ENCODE peak calls at places on chromosomes 12 and 14, in seven cellular contexts. One of them, this sample, is unnamed.
A peak's percentile ranks its signal among the peaks of the same experiment; 100 is the strongest.

GRCh38 chr14:103206023-103206481 is 82.8 kb downstream of the TNFAIP2 start:
- DNase-seq in GM06990: no peak
- DNase-seq in hepatocyte: no peak
- DNase-seq in left cardiac atrium: no peak
- DNase-seq in ecto neural progenitor cell: no peak
- DNase-seq in RPMI8226: no peak
- DNase-seq in adrenal gland: peak; percentile 26
- DNase-seq in this sample: no peak

GRCh38 chr12:87441511-87441910 is 587.7 kb downstream of the C12orf50 start:
- DNase-seq in GM06990: no peak
- DNase-seq in hepatocyte: no peak
- DNase-seq in left cardiac atrium: no peak
- DNase-seq in ecto neural progenitor cell: no peak
- DNase-seq in RPMI8226: no peak
- DNase-seq in adrenal gland: no peak
- DNase-seq in this sample: peak; percentile 5

GRCh38 chr14:102711207-102711606 is 66.0 kb upstream of the TRAF3 start:
- DNase-seq in GM06990: no peak
- DNase-seq in hepatocyte: no peak
- DNase-seq in left cardiac atrium: no peak
- DNase-seq in ecto neural progenitor cell: no peak
- DNase-seq in RPMI8226: no peak
- DNase-seq in adrenal gland: no peak
- DNase-seq in this sample: no peak

GRCh38 chr14:63473194-63473788 is 69.9 kb downstream of the PPP2R5E start:
- DNase-seq in GM06990: no peak
- DNase-seq in hepatocyte: no peak
- DNase-seq in left cardiac atrium: no peak
- DNase-seq in ecto neural progenitor cell: no peak
- DNase-seq in RPMI8226: no peak
- DNase-seq in adrenal gland: no peak
- DNase-seq in this sample: no peak

GRCh38 chr14:39175445-39176262 is 600 bp downstream of the PNN start:
- DNase-seq in GM06990: peak; percentile 80
- DNase-seq in hepatocyte: peak; percentile 58
- DNase-seq in left cardiac atrium: no peak
- DNase-seq in ecto neural progenitor cell: no peak
- DNase-seq in RPMI8226: peak; percentile 31
- DNase-seq in adrenal gland: no peak
- DNase-seq in this sample: peak; percentile 39

GRCh38 chr14:28635387-28635786 is 131.2 kb upstream of the FOXG1 start:
- DNase-seq in GM06990: peak; percentile 2
- DNase-seq in hepatocyte: peak; percentile 57
- DNase-seq in left cardiac atrium: no peak
- DNase-seq in ecto neural progenitor cell: no peak
- DNase-seq in RPMI8226: peak; percentile 23
- DNase-seq in adrenal gland: no peak
- DNase-seq in this sample: peak; percentile 81

GRCh38 chr14:104446611-104447010 is 133.0 kb upstream of the C14orf180 start:
- DNase-seq in GM06990: no peak
- DNase-seq in hepatocyte: no peak
- DNase-seq in left cardiac atrium: no peak
- DNase-seq in ecto neural progenitor cell: no peak
- DNase-seq in RPMI8226: no peak
- DNase-seq in adrenal gland: no peak
- DNase-seq in this sample: no peak

GRCh38 chr14:90483551-90483950 is 86.7 kb downstream of the CALM1 start:
- DNase-seq in GM06990: no peak
- DNase-seq in hepatocyte: no peak
- DNase-seq in left cardiac atrium: no peak
- DNase-seq in ecto neural progenitor cell: no peak
- DNase-seq in RPMI8226: peak; percentile 74
- DNase-seq in adrenal gland: no peak
- DNase-seq in this sample: no peak

GRCh38 chr14:32559048-32559447 is 229.9 kb downstream of the AKAP6 start:
- DNase-seq in GM06990: no peak
- DNase-seq in hepatocyte: no peak
- DNase-seq in left cardiac atrium: no peak
- DNase-seq in ecto neural progenitor cell: no peak
- DNase-seq in RPMI8226: no peak
- DNase-seq in adrenal gland: no peak
- DNase-seq in this sample: peak; percentile 2

GRCh38 chr14:68834816-68835215 is 41.9 kb upstream of the ZFP36L1 start:
- DNase-seq in GM06990: no peak
- DNase-seq in hepatocyte: no peak
- DNase-seq in left cardiac atrium: no peak
- DNase-seq in ecto neural progenitor cell: no peak
- DNase-seq in RPMI8226: no peak
- DNase-seq in adrenal gland: no peak
- DNase-seq in this sample: no peak

GRCh38 chr12:67541625-67541991 is 106.9 kb upstream of the DYRK2 start:
- DNase-seq in GM06990: no peak
- DNase-seq in hepatocyte: no peak
- DNase-seq in left cardiac atrium: no peak
- DNase-seq in ecto neural progenitor cell: no peak
- DNase-seq in RPMI8226: peak; percentile 96
- DNase-seq in adrenal gland: no peak
- DNase-seq in this sample: no peak

GRCh38 chr14:85416771-85417170 is 113.2 kb upstream of the FLRT2 start:
- DNase-seq in GM06990: no peak
- DNase-seq in hepatocyte: peak; percentile 11
- DNase-seq in left cardiac atrium: no peak
- DNase-seq in ecto neural progenitor cell: no peak
- DNase-seq in RPMI8226: no peak
- DNase-seq in adrenal gland: no peak
- DNase-seq in this sample: peak; percentile 87

GRCh38 chr12:88529531-88530488 is 50.5 kb downstream of the KITLG start:
- DNase-seq in GM06990: no peak
- DNase-seq in hepatocyte: no peak
- DNase-seq in left cardiac atrium: peak; percentile 20
- DNase-seq in ecto neural progenitor cell: no peak
- DNase-seq in RPMI8226: no peak
- DNase-seq in adrenal gland: no peak
- DNase-seq in this sample: no peak

GRCh38 chr12:115343601-115344000 is 659.6 kb upstream of the TBX3 start:
- DNase-seq in GM06990: no peak
- DNase-seq in hepatocyte: no peak
- DNase-seq in left cardiac atrium: no peak
- DNase-seq in ecto neural progenitor cell: no peak
- DNase-seq in RPMI8226: no peak
- DNase-seq in adrenal gland: no peak
- DNase-seq in this sample: no peak

GRCh38 chr12:98425859-98426258 is 89.5 kb upstream of the TMPO start:
- DNase-seq in GM06990: no peak
- DNase-seq in hepatocyte: no peak
- DNase-seq in left cardiac atrium: no peak
- DNase-seq in ecto neural progenitor cell: no peak
- DNase-seq in RPMI8226: no peak
- DNase-seq in adrenal gland: no peak
- DNase-seq in this sample: no peak

GRCh38 chr14:57182760-57183503 is 85.8 kb downstream of the EXOC5 start:
- DNase-seq in GM06990: no peak
- DNase-seq in hepatocyte: peak; percentile 18
- DNase-seq in left cardiac atrium: no peak
- DNase-seq in ecto neural progenitor cell: peak; percentile 58
- DNase-seq in RPMI8226: peak; percentile 19
- DNase-seq in adrenal gland: no peak
- DNase-seq in this sample: peak; percentile 39

GRCh38 chr14:30443368-30444007 is 115.5 kb upstream of the G2E3 start:
- DNase-seq in GM06990: no peak
- DNase-seq in hepatocyte: peak; percentile 58
- DNase-seq in left cardiac atrium: no peak
- DNase-seq in ecto neural progenitor cell: no peak
- DNase-seq in RPMI8226: peak; percentile 22
- DNase-seq in adrenal gland: no peak
- DNase-seq in this sample: peak; percentile 76

GRCh38 chr12:59155448-59155847 is 235.1 kb upstream of the LRIG3 start:
- DNase-seq in GM06990: no peak
- DNase-seq in hepatocyte: no peak
- DNase-seq in left cardiac atrium: no peak
- DNase-seq in ecto neural progenitor cell: no peak
- DNase-seq in RPMI8226: no peak
- DNase-seq in adrenal gland: no peak
- DNase-seq in this sample: no peak

GRCh38 chr12:120571299-120571698 is 9.9 kb downstream of the POP5 start:
- DNase-seq in GM06990: no peak
- DNase-seq in hepatocyte: peak; percentile 54
- DNase-seq in left cardiac atrium: no peak
- DNase-seq in ecto neural progenitor cell: no peak
- DNase-seq in RPMI8226: no peak
- DNase-seq in adrenal gland: no peak
- DNase-seq in this sample: peak; percentile 33

GRCh38 chr12:69834566-69834965 is 9.5 kb downstream of the MYRFL start:
- DNase-seq in GM06990: no peak
- DNase-seq in hepatocyte: no peak
- DNase-seq in left cardiac atrium: no peak
- DNase-seq in ecto neural progenitor cell: no peak
- DNase-seq in RPMI8226: no peak
- DNase-seq in adrenal gland: no peak
- DNase-seq in this sample: no peak

GRCh38 chr14:104361101-104361591 is 218.4 kb upstream of the C14orf180 start:
- DNase-seq in GM06990: no peak
- DNase-seq in hepatocyte: no peak
- DNase-seq in left cardiac atrium: no peak
- DNase-seq in ecto neural progenitor cell: no peak
- DNase-seq in RPMI8226: no peak
- DNase-seq in adrenal gland: no peak
- DNase-seq in this sample: no peak

GRCh38 chr14:60723218-60724079 is 702 bp downstream of the SIX4 start:
- DNase-seq in GM06990: peak; percentile 57
- DNase-seq in hepatocyte: peak; percentile 65
- DNase-seq in left cardiac atrium: peak; percentile 51
- DNase-seq in ecto neural progenitor cell: peak; percentile 77
- DNase-seq in RPMI8226: peak; percentile 36
- DNase-seq in adrenal gland: peak; percentile 65
- DNase-seq in this sample: peak; percentile 72

GRCh38 chr12:93090768-93091172 is 161.7 kb upstream of the EEA1 start:
- DNase-seq in GM06990: no peak
- DNase-seq in hepatocyte: no peak
- DNase-seq in left cardiac atrium: no peak
- DNase-seq in ecto neural progenitor cell: no peak
- DNase-seq in RPMI8226: no peak
- DNase-seq in adrenal gland: no peak
- DNase-seq in this sample: peak; percentile 83

GRCh38 chr14:100078216-100078780 is 13.1 kb downstream of the EVL start:
- DNase-seq in GM06990: no peak
- DNase-seq in hepatocyte: no peak
- DNase-seq in left cardiac atrium: no peak
- DNase-seq in ecto neural progenitor cell: no peak
- DNase-seq in RPMI8226: no peak
- DNase-seq in adrenal gland: no peak
- DNase-seq in this sample: no peak

GRCh38 chr12:88952543-88952942 is 372.3 kb upstream of the KITLG start:
- DNase-seq in GM06990: no peak
- DNase-seq in hepatocyte: peak; percentile 38
- DNase-seq in left cardiac atrium: peak; percentile 29
- DNase-seq in ecto neural progenitor cell: no peak
- DNase-seq in RPMI8226: no peak
- DNase-seq in adrenal gland: peak; percentile 37
- DNase-seq in this sample: peak; percentile 58

GRCh38 chr14:104687601-104688504 is 1.6 kb upstream of the INF2 start:
- DNase-seq in GM06990: no peak
- DNase-seq in hepatocyte: peak; percentile 91
- DNase-seq in left cardiac atrium: peak; percentile 82
- DNase-seq in ecto neural progenitor cell: peak; percentile 76
- DNase-seq in RPMI8226: peak; percentile 75
- DNase-seq in adrenal gland: peak; percentile 95
- DNase-seq in this sample: peak; percentile 54

GRCh38 chr14:61262082-61262481 is 19.1 kb downstream of the TMEM30B start:
- DNase-seq in GM06990: no peak
- DNase-seq in hepatocyte: no peak
- DNase-seq in left cardiac atrium: no peak
- DNase-seq in ecto neural progenitor cell: no peak
- DNase-seq in RPMI8226: no peak
- DNase-seq in adrenal gland: no peak
- DNase-seq in this sample: no peak

GRCh38 chr12:108935165-108935564 is 55.3 kb downstream of the DAO start:
- DNase-seq in GM06990: peak; percentile 26
- DNase-seq in hepatocyte: no peak
- DNase-seq in left cardiac atrium: no peak
- DNase-seq in ecto neural progenitor cell: no peak
- DNase-seq in RPMI8226: no peak
- DNase-seq in adrenal gland: no peak
- DNase-seq in this sample: no peak

GRCh38 chr12:118714051-118714460 is 267.3 kb upstream of the SRRM4 start:
- DNase-seq in GM06990: peak; percentile 9
- DNase-seq in hepatocyte: peak; percentile 57
- DNase-seq in left cardiac atrium: no peak
- DNase-seq in ecto neural progenitor cell: peak; percentile 62
- DNase-seq in RPMI8226: peak; percentile 65
- DNase-seq in adrenal gland: peak; percentile 19
- DNase-seq in this sample: no peak

GRCh38 chr12:31714406-31715271 is 14.2 kb downstream of the AMN1 start:
- DNase-seq in GM06990: no peak
- DNase-seq in hepatocyte: no peak
- DNase-seq in left cardiac atrium: no peak
- DNase-seq in ecto neural progenitor cell: no peak
- DNase-seq in RPMI8226: no peak
- DNase-seq in adrenal gland: no peak
- DNase-seq in this sample: no peak

GRCh38 chr12:63931703-63932102 is 87.2 kb downstream of the SRGAP1 start:
- DNase-seq in GM06990: no peak
- DNase-seq in hepatocyte: no peak
- DNase-seq in left cardiac atrium: no peak
- DNase-seq in ecto neural progenitor cell: no peak
- DNase-seq in RPMI8226: no peak
- DNase-seq in adrenal gland: no peak
- DNase-seq in this sample: no peak

GRCh38 chr12:123914726-123915345 is 57.8 kb downstream of the CCDC92 start:
- DNase-seq in GM06990: no peak
- DNase-seq in hepatocyte: no peak
- DNase-seq in left cardiac atrium: no peak
- DNase-seq in ecto neural progenitor cell: no peak
- DNase-seq in RPMI8226: no peak
- DNase-seq in adrenal gland: no peak
- DNase-seq in this sample: no peak

GRCh38 chr12:54561164-54561563 is 11.8 kb downstream of the PDE1B start:
- DNase-seq in GM06990: no peak
- DNase-seq in hepatocyte: no peak
- DNase-seq in left cardiac atrium: peak; percentile 36
- DNase-seq in ecto neural progenitor cell: no peak
- DNase-seq in RPMI8226: no peak
- DNase-seq in adrenal gland: peak; percentile 34
- DNase-seq in this sample: no peak

GRCh38 chr12:120739031-120739762 is 13.6 kb downstream of the ACADS start:
- DNase-seq in GM06990: no peak
- DNase-seq in hepatocyte: no peak
- DNase-seq in left cardiac atrium: peak; percentile 18
- DNase-seq in ecto neural progenitor cell: no peak
- DNase-seq in RPMI8226: no peak
- DNase-seq in adrenal gland: no peak
- DNase-seq in this sample: no peak

GRCh38 chr14:35213869-35214387 is 78.3 kb upstream of the PSMA6 start:
- DNase-seq in GM06990: no peak
- DNase-seq in hepatocyte: no peak
- DNase-seq in left cardiac atrium: no peak
- DNase-seq in ecto neural progenitor cell: no peak
- DNase-seq in RPMI8226: no peak
- DNase-seq in adrenal gland: no peak
- DNase-seq in this sample: peak; percentile 66

GRCh38 chr14:91008759-91009409 is 51.6 kb downstream of the RPS6KA5 start:
- DNase-seq in GM06990: peak; percentile 26
- DNase-seq in hepatocyte: no peak
- DNase-seq in left cardiac atrium: peak; percentile 21
- DNase-seq in ecto neural progenitor cell: no peak
- DNase-seq in RPMI8226: no peak
- DNase-seq in adrenal gland: no peak
- DNase-seq in this sample: no peak

GRCh38 chr12:118418385-118419057 is 42.2 kb downstream of the SUDS3 start:
- DNase-seq in GM06990: no peak
- DNase-seq in hepatocyte: no peak
- DNase-seq in left cardiac atrium: no peak
- DNase-seq in ecto neural progenitor cell: no peak
- DNase-seq in RPMI8226: no peak
- DNase-seq in adrenal gland: no peak
- DNase-seq in this sample: no peak

GRCh38 chr14:32545109-32545857 is 216.2 kb downstream of the AKAP6 start:
- DNase-seq in GM06990: no peak
- DNase-seq in hepatocyte: no peak
- DNase-seq in left cardiac atrium: no peak
- DNase-seq in ecto neural progenitor cell: no peak
- DNase-seq in RPMI8226: no peak
- DNase-seq in adrenal gland: no peak
- DNase-seq in this sample: peak; percentile 0